ENCODE peak calls at places on chromosomes 7 and 10, in eight cellular contexts. K, Z, G, L, Q, M, T and X are unnamed samples.

GRCh38 chr7:32605032-32605431 is 109.7 kb downstream of the AVL9 start:
- DNase-seq in K (no peak), Z (no peak), G (no peak), L (no peak), Q (no peak), M (no peak), T (no peak), X (no peak)

GRCh38 chr7:47380325-47381131 is 201.4 kb downstream of the TNS3 start:
- DNase-seq in K (no peak), Z (no peak), G (no peak), L (peak), Q (peak), M (no peak), T (no peak), X (no peak)

GRCh38 chr10:121284952-121285351 is 313.3 kb downstream of the FGFR2 start:
- DNase-seq in K (peak), Z (no peak), G (no peak), L (no peak), Q (no peak), M (no peak), T (no peak), X (no peak)

GRCh38 chr10:124697837-124698559 is 46.2 kb downstream of the FAM53B start:
- DNase-seq in K (no peak), Z (no peak), G (no peak), L (no peak), Q (peak), M (no peak), T (peak), X (peak)

GRCh38 chr7:32091608-32092210 is 21.5 kb upstream of the PDE1C start:
- DNase-seq in K (no peak), Z (no peak), G (no peak), L (no peak), Q (no peak), M (no peak), T (no peak), X (no peak)

GRCh38 chr7:417973-418601 is 101.6 kb downstream of the PDGFA start:
- DNase-seq in K (no peak), Z (no peak), G (no peak), L (no peak), Q (no peak), M (no peak), T (no peak), X (peak)

GRCh38 chr7:105975770-105976428 is 12.8 kb downstream of the CDHR3 start:
- DNase-seq in K (no peak), Z (no peak), G (no peak), L (no peak), Q (peak), M (no peak), T (no peak), X (no peak)

GRCh38 chr10:18583575-18584270 is 67.7 kb downstream of the NSUN6 start:
- DNase-seq in K (no peak), Z (no peak), G (no peak), L (no peak), Q (peak), M (no peak), T (no peak), X (no peak)

GRCh38 chr7:88586877-88587276 is 172.6 kb upstream of the ZNF804B start:
- DNase-seq in K (no peak), Z (no peak), G (no peak), L (no peak), Q (no peak), M (no peak), T (no peak), X (no peak)

GRCh38 chr7:154915600-154915999 is 87.3 kb downstream of the PAXIP1 start:
- DNase-seq in K (no peak), Z (no peak), G (no peak), L (no peak), Q (no peak), M (no peak), T (no peak), X (peak)

GRCh38 chr7:114413741-114414140 is 874 bp upstream of the FOXP2 start:
- DNase-seq in K (no peak), Z (no peak), G (no peak), L (no peak), Q (peak), M (no peak), T (no peak), X (no peak)

GRCh38 chr10:75071164-75071489 is 40.3 kb upstream of the SAMD8 start:
- DNase-seq in K (no peak), Z (no peak), G (no peak), L (no peak), Q (no peak), M (no peak), T (no peak), X (peak)

GRCh38 chr7:115679976-115680375 is 350.6 kb downstream of the TFEC start:
- DNase-seq in K (peak), Z (no peak), G (peak), L (peak), Q (peak), M (no peak), T (no peak), X (no peak)

GRCh38 chr7:81447351-81447952 is 322.4 kb downstream of the HGF start:
- DNase-seq in K (peak), Z (no peak), G (peak), L (peak), Q (peak), M (no peak), T (no peak), X (no peak)

GRCh38 chr10:96975083-96975482 is 143.0 kb downstream of the LCOR start:
- DNase-seq in K (no peak), Z (no peak), G (no peak), L (no peak), Q (no peak), M (no peak), T (no peak), X (no peak)

GRCh38 chr7:102444961-102445673 is 11.7 kb downstream of the ORAI2 start:
- DNase-seq in K (no peak), Z (no peak), G (no peak), L (peak), Q (no peak), M (no peak), T (no peak), X (no peak)

GRCh38 chr10:106424981-106425380 is 739.5 kb downstream of the SORCS1 start:
- DNase-seq in K (no peak), Z (no peak), G (no peak), L (no peak), Q (peak), M (no peak), T (no peak), X (no peak)

GRCh38 chr7:22858640-22859561 is 36.3 kb upstream of the TOMM7 start:
- DNase-seq in K (no peak), Z (no peak), G (no peak), L (no peak), Q (peak), M (no peak), T (no peak), X (no peak)

GRCh38 chr7:150992051-150992640 is 1.3 kb downstream of the NOS3 start:
- DNase-seq in K (no peak), Z (no peak), G (no peak), L (no peak), Q (no peak), M (no peak), T (no peak), X (no peak)

GRCh38 chr7:45033261-45033930 is 33.4 kb downstream of the CCM2 start:
- DNase-seq in K (no peak), Z (no peak), G (no peak), L (no peak), Q (peak), M (no peak), T (no peak), X (no peak)

GRCh38 chr7:82506702-82507101 is 63.1 kb upstream of the CACNA2D1 start:
- DNase-seq in K (no peak), Z (no peak), G (no peak), L (peak), Q (no peak), M (peak), T (no peak), X (no peak)

GRCh38 chr7:158655931-158656441 is 48.6 kb downstream of the NCAPG2 start:
- DNase-seq in K (no peak), Z (no peak), G (no peak), L (no peak), Q (peak), M (no peak), T (peak), X (no peak)

GRCh38 chr10:33355267-33355666 is 20.8 kb upstream of the NRP1 start:
- DNase-seq in K (no peak), Z (no peak), G (no peak), L (no peak), Q (no peak), M (peak), T (no peak), X (no peak)

GRCh38 chr10:121501796-121502195 is 96.4 kb downstream of the FGFR2 start:
- DNase-seq in K (no peak), Z (no peak), G (no peak), L (no peak), Q (no peak), M (no peak), T (no peak), X (no peak)

GRCh38 chr7:21028186-21028989 is 241.7 kb upstream of the SP8 start:
- DNase-seq in K (peak), Z (no peak), G (no peak), L (peak), Q (peak), M (no peak), T (no peak), X (no peak)

GRCh38 chr7:57204411-57204811 is 72.2 kb upstream of the ZNF479 start:
- DNase-seq in K (no peak), Z (no peak), G (no peak), L (no peak), Q (no peak), M (no peak), T (no peak), X (peak)

GRCh38 chr7:42694894-42695553 is 216.8 kb downstream of the C7orf25 start:
- DNase-seq in K (no peak), Z (no peak), G (no peak), L (no peak), Q (no peak), M (no peak), T (no peak), X (no peak)

GRCh38 chr10:48981310-48981907 is 41.8 kb upstream of the LRRC18 start:
- DNase-seq in K (no peak), Z (no peak), G (peak), L (peak), Q (peak), M (peak), T (no peak), X (peak)

GRCh38 chr7:106217089-106217542 is 67.7 kb downstream of the NAMPT start:
- DNase-seq in K (no peak), Z (no peak), G (peak), L (peak), Q (peak), M (no peak), T (no peak), X (peak)

GRCh38 chr10:114879541-114880158 is 58.1 kb downstream of the FHIP2A start:
- DNase-seq in K (no peak), Z (no peak), G (no peak), L (peak), Q (peak), M (no peak), T (peak), X (no peak)

GRCh38 chr7:73429622-73430505 is 3.7 kb upstream of the FZD9 start:
- DNase-seq in K (no peak), Z (no peak), G (no peak), L (no peak), Q (no peak), M (no peak), T (no peak), X (no peak)

GRCh38 chr10:4234661-4235060 is 449.7 kb upstream of the KLF6 start:
- DNase-seq in K (no peak), Z (no peak), G (no peak), L (no peak), Q (no peak), M (no peak), T (no peak), X (peak)

GRCh38 chr10:97830064-97830463 is 19.6 kb upstream of the GOLGA7B start:
- DNase-seq in K (peak), Z (no peak), G (no peak), L (no peak), Q (no peak), M (no peak), T (no peak), X (no peak)

GRCh38 chr7:99679032-99679399 is 780 bp downstream of the CYP3A5 start:
- DNase-seq in K (no peak), Z (no peak), G (peak), L (peak), Q (peak), M (no peak), T (no peak), X (no peak)

GRCh38 chr10:8054243-8054497 is 318 bp upstream of the GATA3 start:
- DNase-seq in K (no peak), Z (no peak), G (no peak), L (no peak), Q (no peak), M (no peak), T (no peak), X (no peak)

GRCh38 chr10:70657036-70657435 is 15.3 kb upstream of the ADAMTS14 start:
- DNase-seq in K (no peak), Z (no peak), G (no peak), L (no peak), Q (no peak), M (no peak), T (no peak), X (no peak)